ENCODE peak calls at places on chromosomes 11 and 22, in five cellular contexts. One of them, this sample, is unnamed.
A peak's percentile ranks its signal among the peaks of the same experiment; 100 is the strongest.

GRCh38 chr22:43142881-43143562 is at the start of gene MCAT:
- DNase-seq in mesenchymal stem cell: peak; percentile 77
- DNase-seq in fibroblast of lung: peak; percentile 72
- DNase-seq in HCT116: no peak
- DNase-seq in neuronal stem cell: peak; percentile 65
- DNase-seq in this sample: peak; percentile 89

GRCh38 chr11:11798586-11799438 is 43.0 kb upstream of the USP47 start:
- DNase-seq in HCT116: peak; percentile 60
- DNase-seq in fibroblast of lung: peak; percentile 63
- DNase-seq in mesenchymal stem cell: peak; percentile 79
- DNase-seq in neuronal stem cell: peak; percentile 68
- DNase-seq in this sample: peak; percentile 76

GRCh38 chr11:133529807-133530500 is 2.3 kb downstream of the OPCML start:
- DNase-seq in mesenchymal stem cell: no peak
- DNase-seq in HCT116: no peak
- DNase-seq in fibroblast of lung: no peak
- DNase-seq in neuronal stem cell: no peak
- DNase-seq in this sample: no peak

GRCh38 chr22:40757071-40757470 is 62.1 kb downstream of the SLC25A17 start:
- DNase-seq in HCT116: no peak
- DNase-seq in mesenchymal stem cell: no peak
- DNase-seq in fibroblast of lung: peak; percentile 58
- DNase-seq in neuronal stem cell: no peak
- DNase-seq in this sample: no peak

GRCh38 chr11:114348200-114349191 is 51.8 kb downstream of the C11orf71 start:
- DNase-seq in HCT116: peak; percentile 51
- DNase-seq in neuronal stem cell: peak; percentile 35
- DNase-seq in mesenchymal stem cell: peak; percentile 71
- DNase-seq in fibroblast of lung: peak; percentile 61
- DNase-seq in this sample: peak; percentile 26

GRCh38 chr11:8013833-8014232 is 26.7 kb downstream of the EIF3F start:
- DNase-seq in mesenchymal stem cell: no peak
- DNase-seq in neuronal stem cell: no peak
- DNase-seq in fibroblast of lung: no peak
- DNase-seq in HCT116: no peak
- DNase-seq in this sample: no peak

GRCh38 chr22:40265783-40266182 is 80.5 kb upstream of the ADSL start:
- DNase-seq in fibroblast of lung: no peak
- DNase-seq in neuronal stem cell: no peak
- DNase-seq in HCT116: no peak
- DNase-seq in mesenchymal stem cell: no peak
- DNase-seq in this sample: no peak

GRCh38 chr11:76206327-76207081 is at the start of gene WNT11:
- DNase-seq in fibroblast of lung: peak; percentile 32
- DNase-seq in neuronal stem cell: peak; percentile 76
- DNase-seq in HCT116: no peak
- DNase-seq in mesenchymal stem cell: peak; percentile 43
- DNase-seq in this sample: peak; percentile 59

GRCh38 chr11:46981429-46981828 is 44.9 kb downstream of the CSTPP1 start:
- DNase-seq in neuronal stem cell: no peak
- DNase-seq in mesenchymal stem cell: no peak
- DNase-seq in fibroblast of lung: no peak
- DNase-seq in HCT116: no peak
- DNase-seq in this sample: peak; percentile 55

GRCh38 chr11:72014761-72015320 is 16.1 kb downstream of the IL18BP start:
- DNase-seq in neuronal stem cell: no peak
- DNase-seq in HCT116: no peak
- DNase-seq in mesenchymal stem cell: no peak
- DNase-seq in fibroblast of lung: no peak
- DNase-seq in this sample: no peak

GRCh38 chr11:64321533-64321932 is 3.6 kb downstream of the PRDX5 start:
- DNase-seq in neuronal stem cell: no peak
- DNase-seq in fibroblast of lung: peak; percentile 76
- DNase-seq in HCT116: no peak
- DNase-seq in mesenchymal stem cell: peak; percentile 44
- DNase-seq in this sample: no peak

GRCh38 chr11:62664405-62665074 is 470 bp downstream of the C11orf98 start:
- DNase-seq in mesenchymal stem cell: no peak
- DNase-seq in neuronal stem cell: no peak
- DNase-seq in fibroblast of lung: peak; percentile 67
- DNase-seq in HCT116: no peak
- DNase-seq in this sample: peak; percentile 69

GRCh38 chr11:119108151-119108856 is 1.2 kb downstream of the C2CD2L start:
- DNase-seq in neuronal stem cell: no peak
- DNase-seq in mesenchymal stem cell: peak; percentile 28
- DNase-seq in HCT116: no peak
- DNase-seq in fibroblast of lung: no peak
- DNase-seq in this sample: peak; percentile 72

GRCh38 chr22:27903805-27904473 is 15.1 kb downstream of the PITPNB start:
- DNase-seq in neuronal stem cell: no peak
- DNase-seq in fibroblast of lung: peak; percentile 50
- DNase-seq in mesenchymal stem cell: peak; percentile 42
- DNase-seq in HCT116: no peak
- DNase-seq in this sample: no peak

GRCh38 chr22:21758056-21758455 is 22.5 kb upstream of the YPEL1 start:
- DNase-seq in neuronal stem cell: no peak
- DNase-seq in mesenchymal stem cell: no peak
- DNase-seq in fibroblast of lung: peak; percentile 12
- DNase-seq in HCT116: no peak
- DNase-seq in this sample: no peak

GRCh38 chr11:57237204-57237681 is at the start of gene APLNR:
- DNase-seq in neuronal stem cell: no peak
- DNase-seq in mesenchymal stem cell: no peak
- DNase-seq in fibroblast of lung: no peak
- DNase-seq in HCT116: no peak
- DNase-seq in this sample: no peak
- H3K27me3 ChIP-seq in neuronal stem cell: no peaks in the 10 kb centered on the region
- H3K27me3 ChIP-seq in mesenchymal stem cell: peaks cover 81% of the 10 kb centered on the region
- H3K27me3 ChIP-seq in fibroblast of lung: peaks cover 7% of the 10 kb centered on the region
- H3K27me3 ChIP-seq in HCT116: peaks cover 33% of the 10 kb centered on the region
- H3K27me3 ChIP-seq in this sample: no peaks in the 10 kb centered on the region

DNA sequence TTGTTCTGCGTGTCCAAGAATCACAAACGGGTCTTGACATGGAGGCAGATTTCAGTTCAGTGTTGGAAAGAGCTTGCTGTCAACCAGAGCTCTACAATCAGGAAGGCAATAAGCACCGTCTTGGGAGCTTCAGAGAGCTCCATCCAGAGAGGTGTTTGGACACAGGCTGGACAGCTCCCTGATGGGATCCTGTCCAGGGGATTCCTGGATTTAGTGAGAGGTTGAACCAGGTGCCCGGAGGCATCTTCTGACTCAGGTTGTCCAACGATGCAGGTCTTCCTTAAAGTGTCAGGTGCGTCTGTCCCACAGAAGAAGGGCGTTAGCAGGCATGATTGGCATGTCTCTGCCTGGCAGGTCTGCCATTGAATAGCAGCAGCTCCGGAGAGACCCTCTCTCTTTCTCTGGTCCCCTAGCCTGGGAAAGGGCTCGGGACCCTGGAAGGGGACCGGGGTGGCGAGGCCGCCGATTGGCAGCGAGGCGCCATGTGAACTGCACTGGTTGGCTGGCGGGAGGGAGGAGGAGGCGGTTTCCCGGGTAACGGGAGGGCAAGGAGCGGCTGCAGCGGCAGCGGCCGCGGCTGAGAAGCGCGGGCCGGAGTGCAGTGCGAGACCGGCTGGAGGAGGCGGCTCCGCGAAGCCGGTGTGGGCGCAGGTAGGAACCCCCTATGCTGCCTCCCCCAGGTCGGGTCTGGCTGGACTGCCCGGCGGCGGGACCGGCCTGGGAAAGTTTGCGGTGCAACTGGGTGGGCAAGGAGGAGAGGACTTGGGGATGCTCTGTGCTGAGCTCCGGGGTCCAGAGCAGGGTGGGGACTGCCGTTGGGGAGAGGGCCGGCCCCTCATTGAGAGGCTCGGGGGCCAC is 104.1 kb upstream of the E2F8 start:
- DNase-seq in HCT116: no peak
- DNase-seq in neuronal stem cell: peak; percentile 76
- DNase-seq in mesenchymal stem cell: peak; percentile 27
- DNase-seq in fibroblast of lung: peak; percentile 20
- DNase-seq in this sample: peak; percentile 77
- H2AFZ ChIP-seq in HCT116: no peak overlapping the region
- H2AFZ ChIP-seq in neuronal stem cell: peak overlapping the region; percentile 93
- H2AFZ ChIP-seq in mesenchymal stem cell: no peak overlapping the region
- H2AFZ ChIP-seq in fibroblast of lung: no peak overlapping the region
- H2AFZ ChIP-seq in this sample: peak overlapping the region; percentile 32

GRCh38 chr11:16745950-16746349 is 7.5 kb downstream of the C11orf58 start:
- DNase-seq in mesenchymal stem cell: no peak
- DNase-seq in fibroblast of lung: no peak
- DNase-seq in HCT116: no peak
- DNase-seq in neuronal stem cell: no peak
- DNase-seq in this sample: no peak
- H3K4me3 ChIP-seq in mesenchymal stem cell: no peak overlapping the region
- H3K4me3 ChIP-seq in fibroblast of lung: no peak overlapping the region
- H3K4me3 ChIP-seq in HCT116: no peak overlapping the region
- H3K4me3 ChIP-seq in neuronal stem cell: no peak overlapping the region
- H3K4me3 ChIP-seq in this sample: no peak overlapping the region

GRCh38 chr11:3879216-3879966 is 23.9 kb downstream of the STIM1 start:
- DNase-seq in fibroblast of lung: no peak
- DNase-seq in mesenchymal stem cell: no peak
- DNase-seq in neuronal stem cell: no peak
- DNase-seq in HCT116: no peak
- DNase-seq in this sample: peak; percentile 20

GRCh38 chr11:3877252-3878035 is 22.0 kb downstream of the STIM1 start:
- DNase-seq in mesenchymal stem cell: no peak
- DNase-seq in HCT116: no peak
- DNase-seq in neuronal stem cell: no peak
- DNase-seq in fibroblast of lung: no peak
- DNase-seq in this sample: no peak

GRCh38 chr11:3878036-3878584 is 22.6 kb downstream of the STIM1 start:
- DNase-seq in mesenchymal stem cell: no peak
- DNase-seq in fibroblast of lung: no peak
- DNase-seq in HCT116: no peak
- DNase-seq in neuronal stem cell: no peak
- DNase-seq in this sample: no peak

GRCh38 chr11:3873712-3874349 is 18.4 kb downstream of the STIM1 start:
- DNase-seq in HCT116: no peak
- DNase-seq in neuronal stem cell: no peak
- DNase-seq in fibroblast of lung: no peak
- DNase-seq in mesenchymal stem cell: no peak
- DNase-seq in this sample: no peak
- H3K27me3 ChIP-seq in HCT116: no peaks in the 10 kb centered on the region
- H3K27me3 ChIP-seq in neuronal stem cell: no peaks in the 10 kb centered on the region
- H3K27me3 ChIP-seq in fibroblast of lung: no peaks in the 10 kb centered on the region
- H3K27me3 ChIP-seq in mesenchymal stem cell: no peaks in the 10 kb centered on the region
- H3K27me3 ChIP-seq in this sample: no peaks in the 10 kb centered on the region

DNA sequence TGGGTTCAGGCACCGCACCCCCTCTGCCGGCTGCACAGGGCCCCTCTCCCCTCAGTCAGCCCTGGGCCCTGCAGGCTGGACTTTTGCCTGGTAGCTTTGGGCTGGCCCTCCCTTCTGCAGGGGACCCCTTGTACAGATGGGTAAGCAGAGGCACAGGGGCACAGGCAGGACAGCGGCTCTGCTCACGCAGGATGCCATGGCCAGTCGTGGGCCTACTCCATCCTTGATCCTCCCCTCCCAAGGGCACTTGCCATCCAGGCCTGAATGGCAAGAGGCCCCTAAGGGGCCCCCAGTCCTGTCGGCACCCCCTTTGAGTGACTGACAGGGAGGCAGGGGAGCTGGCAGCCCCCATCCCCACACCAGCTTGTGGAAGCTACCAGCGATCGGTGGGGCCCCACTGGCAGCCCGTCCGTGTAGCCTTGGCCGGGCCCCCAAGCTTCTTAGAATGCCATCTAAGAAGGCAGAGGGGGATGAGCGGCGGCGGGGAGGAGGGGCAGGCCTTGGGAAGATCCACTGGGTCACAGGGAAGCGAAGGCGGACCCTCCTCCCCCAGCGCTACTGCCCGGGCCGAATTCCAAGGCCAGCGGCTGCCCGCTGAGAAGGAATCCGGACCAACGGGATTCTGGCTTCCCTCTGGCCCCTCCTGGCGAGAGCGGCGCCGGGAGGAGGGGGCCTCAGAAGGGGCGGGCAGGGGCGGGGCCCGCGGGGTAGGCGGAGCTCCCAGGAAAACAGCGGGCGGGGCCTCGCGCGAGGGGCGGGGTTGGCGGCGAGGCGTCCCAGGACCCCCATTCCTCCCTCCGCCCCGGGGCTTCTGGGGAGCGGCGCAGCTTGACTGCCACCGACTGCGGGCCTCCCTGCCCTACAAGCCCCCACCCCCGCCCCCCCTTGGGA is 6.8 kb upstream of the CHKA start:
- DNase-seq in HCT116: peak; percentile 22
- DNase-seq in fibroblast of lung: peak; percentile 61
- DNase-seq in neuronal stem cell: peak; percentile 78
- DNase-seq in mesenchymal stem cell: peak; percentile 83
- DNase-seq in this sample: no peak
- H2AFZ ChIP-seq in HCT116: peak overlapping the region; percentile 67
- H2AFZ ChIP-seq in fibroblast of lung: no peak overlapping the region
- H2AFZ ChIP-seq in neuronal stem cell: peak overlapping the region; percentile 87
- H2AFZ ChIP-seq in mesenchymal stem cell: no peak overlapping the region
- H2AFZ ChIP-seq in this sample: no peak overlapping the region

This sample was measured in MM.1S.